ENCODE peak calls at places on chromosomes 3 and 15, in six cellular contexts. B, U, Y, C, F and N are unnamed samples.

GRCh38 chr3:72494076-72495000 is 353.9 kb downstream of the SHQ1 start:
- DNase-seq in U (no peak), B (no peak), F (no peak), C (peak), Y (no peak), N (no peak)

GRCh38 chr3:59432676-59433075 is 382.9 kb upstream of the CFAP20DC start:
- DNase-seq in F (no peak), B (no peak), C (peak), Y (no peak), U (no peak), N (no peak)

GRCh38 chr15:78315686-78316085 is 16.3 kb upstream of the SKIC8 start:
- DNase-seq in F (peak), B (no peak), Y (no peak), U (no peak), C (no peak), N (no peak)

GRCh38 chr15:84748274-84749110 is at the start of gene ZNF592:
- DNase-seq in B (peak), F (peak), C (peak), U (peak), Y (peak), N (no peak)

GRCh38 chr3:101163554-101163953 is 156.8 kb downstream of the IMPG2 start:
- DNase-seq in Y (no peak), F (no peak), B (no peak), C (no peak), U (no peak), N (no peak)

GRCh38 chr15:42427429-42428223 is 63.3 kb downstream of the ZNF106 start:
- DNase-seq in C (peak), F (no peak), U (no peak), Y (no peak), B (no peak), N (no peak)

GRCh38 chr3:120622870-120623718 is 27.0 kb downstream of the NDUFB4 start:
- DNase-seq in B (no peak), Y (no peak), F (peak), C (peak), U (peak), N (no peak)

GRCh38 chr15:73346735-73347312 is 21.9 kb downstream of the HCN4 start:
- DNase-seq in F (peak), U (peak), C (peak), B (peak), Y (no peak), N (no peak)

GRCh38 chr3:101574388-101575156 is 592 bp downstream of the PCNP start:
- DNase-seq in C (peak), F (peak), U (peak), Y (peak), B (peak), N (no peak)

GRCh38 chr3:130772124-130772523 is 25.5 kb upstream of the PIK3R4 start:
- DNase-seq in U (no peak), Y (no peak), C (no peak), F (no peak), B (no peak), N (no peak)

GRCh38 chr3:48600711-48601621 is 5.8 kb upstream of the COL7A1 start:
- DNase-seq in U (no peak), Y (no peak), B (no peak), C (no peak), F (no peak), N (no peak)

GRCh38 chr3:30638685-30639412 is 32.4 kb downstream of the TGFBR2 start:
- DNase-seq in U (no peak), B (no peak), C (no peak), F (no peak), Y (no peak), N (no peak)

GRCh38 chr15:33874156-33874555 is 94.1 kb upstream of the CHRM5 start:
- DNase-seq in C (no peak), F (no peak), U (no peak), B (no peak), Y (no peak), N (no peak)

GRCh38 chr3:157130881-157131251 is 29.1 kb downstream of the CCNL1 start:
- DNase-seq in Y (no peak), F (no peak), C (no peak), B (no peak), U (no peak), N (no peak)

GRCh38 chr3:35184775-35185174 is 454.6 kb upstream of the ARPP21 start:
- DNase-seq in C (no peak), F (no peak), B (no peak), Y (no peak), U (no peak), N (no peak)

GRCh38 chr3:27883266-27883665 is 161.1 kb upstream of the EOMES start:
- DNase-seq in U (no peak), F (no peak), B (no peak), Y (no peak), C (no peak), N (no peak)

GRCh38 chr15:69145694-69146492 is 14.5 kb upstream of the GLCE start:
- DNase-seq in Y (peak), U (no peak), B (no peak), C (peak), F (no peak), N (no peak)

GRCh38 chr3:12972791-12973702 is 100.2 kb downstream of the IQSEC1 start:
- DNase-seq in U (no peak), F (no peak), C (no peak), Y (no peak), B (no peak), N (no peak)

GRCh38 chr3:111917300-111917699 is 58.2 kb downstream of the PHLDB2 start:
- DNase-seq in U (peak), F (no peak), C (peak), B (peak), Y (no peak), N (no peak)

GRCh38 chr3:25169146-25169545 is 258.9 kb upstream of the RARB start:
- DNase-seq in B (no peak), C (no peak), F (no peak), Y (no peak), U (no peak), N (no peak)

GRCh38 chr3:184727357-184728060 is 15.6 kb upstream of the MAGEF1 start:
- DNase-seq in U (peak), B (peak), Y (peak), F (peak), C (peak), N (no peak)

GRCh38 chr3:31193871-31194270 is 299.4 kb upstream of the GADL1 start:
- DNase-seq in B (no peak), U (no peak), F (no peak), C (peak), Y (no peak), N (no peak)

GRCh38 chr3:126692858-126693257 is 11.2 kb upstream of the CHCHD6 start:
- DNase-seq in B (no peak), F (no peak), C (no peak), Y (no peak), U (no peak), N (no peak)

GRCh38 chr3:171646357-171647133 is 163.7 kb downstream of the PLD1 start:
- DNase-seq in B (peak), C (peak), Y (peak), U (peak), F (no peak), N (no peak)

GRCh38 chr3:87167634-87168456 is 59.3 kb upstream of the CHMP2B start:
- DNase-seq in F (peak), C (peak), B (peak), U (peak), Y (peak), N (no peak)

GRCh38 chr3:74106882-74107281 is 482.1 kb upstream of the PDZRN3 start:
- DNase-seq in F (no peak), C (no peak), U (no peak), B (no peak), Y (no peak), N (no peak)

GRCh38 chr3:167814441-167814951 is 79.0 kb downstream of the SERPINI1 start:
- DNase-seq in C (peak), B (no peak), F (no peak), U (no peak), Y (peak), N (peak)

GRCh38 chr3:24365168-24365567 is 129.5 kb downstream of the THRB start:
- DNase-seq in Y (peak), U (peak), B (no peak), C (peak), F (peak), N (no peak)

GRCh38 chr15:77104155-77104554 is 33.2 kb upstream of the TSPAN3 start:
- DNase-seq in Y (no peak), U (no peak), F (no peak), C (peak), B (no peak), N (no peak)

GRCh38 chr15:39367591-39367990 is 213.3 kb upstream of the THBS1 start:
- DNase-seq in B (no peak), F (no peak), U (no peak), Y (no peak), C (no peak), N (no peak)

GRCh38 chr15:74171965-74172541 is 1.5 kb upstream of the ISLR start:
- DNase-seq in U (no peak), Y (no peak), B (no peak), F (no peak), C (no peak), N (no peak)

GRCh38 chr15:89429023-89429422 is 67.4 kb downstream of the RHCG start:
- DNase-seq in C (no peak), F (no peak), Y (no peak), U (no peak), B (no peak), N (no peak)

GRCh38 chr3:31533169-31533870 is 595 bp downstream of the STT3B start:
- DNase-seq in C (peak), U (peak), B (peak), F (peak), Y (no peak), N (no peak)

GRCh38 chr15:98776607-98777281 is 128.4 kb downstream of the IGF1R start:
- DNase-seq in C (peak), B (no peak), Y (no peak), F (no peak), U (peak), N (no peak)

GRCh38 chr3:117160176-117160575 is 450.6 kb downstream of the TUSC7 start:
- DNase-seq in B (no peak), F (no peak), U (no peak), C (no peak), Y (no peak), N (no peak)

GRCh38 chr3:176987901-176988300 is 209.4 kb downstream of the TBL1XR1 start:
- DNase-seq in B (no peak), C (peak), Y (no peak), F (no peak), U (no peak), N (no peak)

GRCh38 chr3:57815034-57815433 is 58.9 kb downstream of the SLMAP start:
- DNase-seq in Y (no peak), U (no peak), B (no peak), C (no peak), F (no peak), N (no peak)

GRCh38 chr3:126934149-126934548 is 48.8 kb upstream of the PLXNA1 start:
- DNase-seq in Y (peak), C (peak), U (no peak), F (no peak), B (peak), N (no peak)